ENCODE peak calls at places on chromosomes 5 and 9, in ten cellular contexts. One of them, this sample, is unnamed.

GRCh38 chr9:137745541-137745991 is 126.8 kb downstream of the EHMT1 start:
- DNase-seq in GM12878: peak
- DNase-seq in activated T-cell treated with anti-CD3 and anti-CD28 coated beads, Interleukin-2, amount 50 U/mL, for 1 hour: no peak
- DNase-seq in activated CD4-positive, CD25-positive, alpha-beta regulatory T cell: no peak
- DNase-seq in HCEC 1CT: no peak
- DNase-seq in cardiac muscle cell: no peak
- DNase-seq in progenitor cell of endocrine pancreas: no peak
- DNase-seq in stomach: no peak
- DNase-seq in fibroblast of lung: peak
- DNase-seq in hippocampal formation: no peak
- DNase-seq in this sample: no peak

GRCh38 chr9:134858051-134858841 is 22.4 kb upstream of the FCN2 start:
- DNase-seq in GM12878: peak
- DNase-seq in activated T-cell treated with anti-CD3 and anti-CD28 coated beads, Interleukin-2, amount 50 U/mL, for 1 hour: no peak
- DNase-seq in activated CD4-positive, CD25-positive, alpha-beta regulatory T cell: no peak
- DNase-seq in HCEC 1CT: no peak
- DNase-seq in cardiac muscle cell: peak
- DNase-seq in progenitor cell of endocrine pancreas: no peak
- DNase-seq in stomach: no peak
- DNase-seq in fibroblast of lung: peak
- DNase-seq in hippocampal formation: no peak
- DNase-seq in this sample: no peak

GRCh38 chr5:179868541-179868940 is 9.9 kb upstream of the MRNIP start:
- DNase-seq in GM12878: no peak
- DNase-seq in activated T-cell treated with anti-CD3 and anti-CD28 coated beads, Interleukin-2, amount 50 U/mL, for 1 hour: no peak
- DNase-seq in activated CD4-positive, CD25-positive, alpha-beta regulatory T cell: no peak
- DNase-seq in HCEC 1CT: no peak
- DNase-seq in cardiac muscle cell: no peak
- DNase-seq in progenitor cell of endocrine pancreas: no peak
- DNase-seq in stomach: no peak
- DNase-seq in fibroblast of lung: no peak
- DNase-seq in hippocampal formation: no peak
- DNase-seq in this sample: no peak

GRCh38 chr9:74800226-74800625 is 87.5 kb downstream of the TRPM6 start:
- DNase-seq in GM12878: no peak
- DNase-seq in activated T-cell treated with anti-CD3 and anti-CD28 coated beads, Interleukin-2, amount 50 U/mL, for 1 hour: no peak
- DNase-seq in activated CD4-positive, CD25-positive, alpha-beta regulatory T cell: no peak
- DNase-seq in HCEC 1CT: no peak
- DNase-seq in cardiac muscle cell: no peak
- DNase-seq in progenitor cell of endocrine pancreas: no peak
- DNase-seq in stomach: no peak
- DNase-seq in fibroblast of lung: no peak
- DNase-seq in hippocampal formation: no peak
- DNase-seq in this sample: no peak

GRCh38 chr9:121550569-121551512 is 51.2 kb upstream of the GGTA1 start:
- DNase-seq in GM12878: no peak
- DNase-seq in activated T-cell treated with anti-CD3 and anti-CD28 coated beads, Interleukin-2, amount 50 U/mL, for 1 hour: peak
- DNase-seq in activated CD4-positive, CD25-positive, alpha-beta regulatory T cell: peak
- DNase-seq in HCEC 1CT: peak
- DNase-seq in cardiac muscle cell: peak
- DNase-seq in progenitor cell of endocrine pancreas: peak
- DNase-seq in stomach: peak
- DNase-seq in fibroblast of lung: peak
- DNase-seq in hippocampal formation: peak
- DNase-seq in this sample: peak

GRCh38 chr5:149429839-149430721 is 51.0 kb upstream of the IL17B start:
- DNase-seq in GM12878: no peak
- DNase-seq in activated T-cell treated with anti-CD3 and anti-CD28 coated beads, Interleukin-2, amount 50 U/mL, for 1 hour: no peak
- DNase-seq in activated CD4-positive, CD25-positive, alpha-beta regulatory T cell: no peak
- DNase-seq in HCEC 1CT: peak
- DNase-seq in cardiac muscle cell: peak
- DNase-seq in progenitor cell of endocrine pancreas: no peak
- DNase-seq in stomach: no peak
- DNase-seq in fibroblast of lung: peak
- DNase-seq in hippocampal formation: no peak
- DNase-seq in this sample: no peak

GRCh38 chr5:43065384-43066230 is 25.5 kb upstream of the ANXA2R start:
- DNase-seq in GM12878: no peak
- DNase-seq in activated T-cell treated with anti-CD3 and anti-CD28 coated beads, Interleukin-2, amount 50 U/mL, for 1 hour: peak
- DNase-seq in activated CD4-positive, CD25-positive, alpha-beta regulatory T cell: peak
- DNase-seq in HCEC 1CT: peak
- DNase-seq in cardiac muscle cell: peak
- DNase-seq in progenitor cell of endocrine pancreas: no peak
- DNase-seq in stomach: peak
- DNase-seq in fibroblast of lung: peak
- DNase-seq in hippocampal formation: peak
- DNase-seq in this sample: peak

GRCh38 chr5:140633081-140633471 is at the start of gene CD14:
- DNase-seq in GM12878: no peak
- DNase-seq in activated T-cell treated with anti-CD3 and anti-CD28 coated beads, Interleukin-2, amount 50 U/mL, for 1 hour: no peak
- DNase-seq in activated CD4-positive, CD25-positive, alpha-beta regulatory T cell: no peak
- DNase-seq in HCEC 1CT: peak
- DNase-seq in cardiac muscle cell: peak
- DNase-seq in progenitor cell of endocrine pancreas: no peak
- DNase-seq in stomach: peak
- DNase-seq in fibroblast of lung: no peak
- DNase-seq in hippocampal formation: no peak
- DNase-seq in this sample: peak